ENCODE peak calls at places on chromosomes 3 and 15, in ten cellular contexts. Z, M, O, U, Q, F, B, S, X and A are unnamed samples.

GRCh38 chr15:87764461-87765236 is 491.9 kb downstream of the NTRK3 start:
- DNase-seq in Z (no peak), M (peak; percentile 37), O (peak; percentile 85), U (no peak), Q (peak; percentile 32), F (no peak), B (no peak), S (no peak), X (no peak), A (no peak)

GRCh38 chr3:62201438-62202035 is 171.8 kb downstream of the FEZF2 start:
- DNase-seq in Z (no peak), M (no peak), O (peak; percentile 57), U (no peak), Q (peak; percentile 34), F (peak; percentile 33), B (no peak), S (no peak), X (no peak), A (no peak)

GRCh38 chr3:88000853-88001252 is 58.0 kb downstream of the CGGBP1 start:
- DNase-seq in Z (no peak), M (no peak), O (no peak), U (no peak), Q (peak; percentile 7), F (no peak), B (no peak), S (no peak), X (no peak), A (peak; percentile 11)

GRCh38 chr3:194671511-194671899 is 486 bp downstream of the LSG1 start:
- DNase-seq in Z (no peak), M (no peak), O (peak; percentile 74), U (no peak), Q (peak; percentile 60), F (peak; percentile 51), B (no peak), S (no peak), X (no peak), A (no peak)

GRCh38 chr15:98160236-98160635 is 199.7 kb downstream of the ARRDC4 start:
- DNase-seq in Z (no peak), M (no peak), O (no peak), U (no peak), Q (no peak), F (no peak), B (no peak), S (no peak), X (no peak), A (no peak)

GRCh38 chr3:143699351-143699750 is 148.9 kb downstream of the SLC9A9 start:
- DNase-seq in Z (no peak), M (no peak), O (no peak), U (no peak), Q (no peak), F (no peak), B (no peak), S (no peak), X (no peak), A (no peak)

GRCh38 chr3:142489572-142490323 is 41.9 kb upstream of the XRN1 start:
- DNase-seq in Z (no peak), M (peak; percentile 1), O (no peak), U (no peak), Q (peak; percentile 52), F (no peak), B (no peak), S (no peak), X (no peak), A (no peak)

GRCh38 chr3:128999104-128999503 is 2.0 kb upstream of the EFCC1 start:
- DNase-seq in Z (no peak), M (no peak), O (no peak), U (no peak), Q (no peak), F (no peak), B (no peak), S (no peak), X (no peak), A (no peak)

GRCh38 chr3:32948625-32949445 is 2.6 kb upstream of the CCR4 start:
- DNase-seq in Z (no peak), M (no peak), O (no peak), U (no peak), Q (no peak), F (no peak), B (no peak), S (no peak), X (no peak), A (no peak)

GRCh38 chr15:58361291-58361759 is 70.5 kb upstream of the LIPC start:
- DNase-seq in Z (no peak), M (peak; percentile 97), O (peak; percentile 91), U (no peak), Q (peak; percentile 98), F (no peak), B (no peak), S (no peak), X (no peak), A (no peak)

GRCh38 chr3:63519426-63519825 is 133.0 kb upstream of the SNTN start:
- DNase-seq in Z (no peak), M (no peak), O (peak; percentile 48), U (no peak), Q (no peak), F (no peak), B (no peak), S (no peak), X (no peak), A (no peak)

GRCh38 chr3:60582285-60582684 is 669.0 kb downstream of the FHIT start:
- DNase-seq in Z (no peak), M (no peak), O (peak; percentile 41), U (no peak), Q (peak; percentile 18), F (no peak), B (no peak), S (no peak), X (no peak), A (no peak)

GRCh38 chr3:99626415-99626788 is 12.0 kb upstream of the COL8A1 start:
- DNase-seq in Z (no peak), M (no peak), O (no peak), U (no peak), Q (no peak), F (no peak), B (no peak), S (no peak), X (no peak), A (no peak)

GRCh38 chr3:129118745-129119144 is 2.9 kb downstream of the RAB43 start:
- DNase-seq in Z (no peak), M (no peak), O (no peak), U (no peak), Q (no peak), F (no peak), B (no peak), S (no peak), X (no peak), A (no peak)

GRCh38 chr3:129526121-129526900 is 2.1 kb upstream of the RHO start:
- DNase-seq in Z (no peak), M (no peak), O (peak; percentile 11), U (no peak), Q (no peak), F (no peak), B (no peak), S (no peak), X (no peak), A (no peak)

GRCh38 chr15:90552162-90552928 is 22.6 kb downstream of the CRTC3 start:
- DNase-seq in Z (no peak), M (peak; percentile 70), O (peak; percentile 92), U (no peak), Q (peak; percentile 92), F (no peak), B (no peak), S (no peak), X (no peak), A (no peak)

DNA sequence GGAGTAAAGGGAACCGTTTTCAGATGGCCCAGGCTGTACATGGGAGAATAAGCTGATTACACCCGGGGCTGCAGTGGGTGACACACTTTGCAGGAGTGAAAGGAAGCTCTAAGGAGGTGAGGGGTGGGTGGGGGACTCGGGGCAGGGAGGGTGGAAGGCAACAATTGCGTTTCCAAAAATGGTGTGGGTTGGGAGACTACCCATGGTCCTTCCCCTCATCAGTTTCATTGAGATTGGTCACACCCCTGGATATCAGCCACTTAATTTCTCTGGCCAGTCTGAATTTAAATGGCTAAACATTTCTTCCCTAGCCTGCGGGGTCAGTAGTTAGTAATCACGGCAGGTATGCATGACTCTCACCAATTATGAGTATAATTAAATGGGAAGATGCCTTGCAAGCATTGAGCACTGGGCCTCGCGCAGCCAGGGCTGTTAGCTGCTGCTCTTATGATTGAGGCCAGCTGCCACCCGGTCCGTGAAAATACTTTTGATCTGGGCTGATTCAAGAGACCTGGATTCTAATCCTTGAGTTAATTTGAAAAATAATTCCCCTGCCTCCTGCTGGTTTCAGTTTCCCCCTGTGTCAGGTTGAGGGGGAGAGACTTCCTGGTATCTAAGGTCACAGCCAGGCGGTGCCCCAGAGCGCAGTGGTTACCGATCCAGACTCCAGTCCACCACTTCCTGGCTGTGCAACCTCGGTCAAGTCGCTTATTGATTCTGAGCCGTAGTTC is 23.3 kb downstream of the SLC6A6 start:
- DNase-seq in Z (no peak), M (no peak), O (no peak), U (no peak), Q (no peak), F (no peak), B (no peak), S (peak; percentile 73), X (no peak), A (peak; percentile 60)
- H3K27ac ChIP-seq in Z (peak overlapping the region; percentile 10), M (no peak overlapping the region), O (no peak overlapping the region), U (no peak overlapping the region), Q (no peak overlapping the region), F (peak overlapping the region; percentile 8), B (no peak overlapping the region), S (peak overlapping the region; percentile 67), X (no peak overlapping the region), A (no peak overlapping the region)

GRCh38 chr3:16550676-16551341 is 37.3 kb upstream of the RFTN1 start:
- DNase-seq in Z (peak; percentile 64), M (peak; percentile 69), O (peak; percentile 91), U (no peak), Q (peak; percentile 91), F (peak; percentile 89), B (no peak), S (no peak), X (no peak), A (peak; percentile 64)
- H3K27ac ChIP-seq in Z (no peak overlapping the region), M (no peak overlapping the region), O (no peak overlapping the region), U (no peak overlapping the region), Q (no peak overlapping the region), F (peak overlapping the region; percentile 48), B (peak overlapping the region; percentile 26), S (no peak overlapping the region), X (no peak overlapping the region), A (no peak overlapping the region)

GRCh38 chr3:81728766-81729544 is 32.5 kb downstream of the GBE1 start:
- DNase-seq in Z (no peak), M (no peak), O (peak; percentile 73), U (no peak), Q (peak; percentile 75), F (no peak), B (no peak), S (no peak), X (no peak), A (no peak)
- H3K27ac ChIP-seq in Z (peak overlapping the region; percentile 18), M (no peak overlapping the region), O (peak overlapping the region; percentile 95), U (peak overlapping the region; percentile 2), Q (peak overlapping the region; percentile 70), F (no peak overlapping the region), B (no peak overlapping the region), S (no peak overlapping the region), X (peak overlapping the region; percentile 91), A (no peak overlapping the region)

GRCh38 chr15:33152502-33153109 is 41.9 kb downstream of the FMN1 start:
- DNase-seq in Z (no peak), M (no peak), O (peak; percentile 17), U (no peak), Q (no peak), F (no peak), B (no peak), S (no peak), X (no peak), A (no peak)
- H3K27ac ChIP-seq in Z (no peak overlapping the region), M (no peak overlapping the region), O (no peak overlapping the region), U (no peak overlapping the region), Q (no peak overlapping the region), F (no peak overlapping the region), B (no peak overlapping the region), S (peak overlapping the region; percentile 10), X (no peak overlapping the region), A (peak overlapping the region; percentile 56)